ENCODE peak calls at places on chromosomes 12 and 14, in five cellular contexts. X is breast epithelium, W is HL-60, N is GM23338, O is stomach. S is an unnamed sample.

GRCh38 chr12:81888341-81888740 is 129.2 kb upstream of the PPFIA2 start:
- DNase-seq in X (no peak), W (no peak), O (no peak), N (peak; percentile 30), S (no peak)

GRCh38 chr12:110249716-110250225 is 31.3 kb upstream of the ATP2A2 start:
- DNase-seq in O (peak; percentile 45), W (no peak), X (no peak), N (no peak), S (no peak)

GRCh38 chr12:104546575-104546974 is 89.8 kb downstream of the CHST11 start:
- DNase-seq in W (peak; percentile 50), N (no peak), O (no peak), X (no peak), S (no peak)

GRCh38 chr12:132583311-132583710 is 27.1 kb downstream of the LRCOL1 start:
- DNase-seq in O (no peak), X (no peak), W (no peak), N (peak; percentile 62), S (no peak)

GRCh38 chr14:84937449-84937848 is 592.5 kb upstream of the FLRT2 start:
- DNase-seq in W (no peak), X (no peak), O (no peak), N (no peak), S (no peak)

GRCh38 chr12:92408072-92408900 is 262.6 kb upstream of the BTG1 start:
- DNase-seq in X (no peak), W (no peak), O (peak; percentile 31), N (peak; percentile 77), S (peak; percentile 55)

GRCh38 chr14:32588448-32589320 is 259.6 kb downstream of the AKAP6 start:
- DNase-seq in O (no peak), X (no peak), W (peak; percentile 8), N (peak; percentile 74), S (peak; percentile 17)

GRCh38 chr12:88237954-88238353 is 95.8 kb downstream of the TMTC3 start:
- DNase-seq in X (no peak), O (no peak), N (no peak), W (peak; percentile 58), S (no peak)

GRCh38 chr12:117121456-117121855 is 22.2 kb upstream of the TESC start:
- DNase-seq in O (no peak), N (no peak), W (no peak), X (no peak), S (no peak)

GRCh38 chr14:50035214-50035613 is 81.2 kb downstream of the VCPKMT start:
- DNase-seq in W (no peak), O (no peak), X (no peak), N (no peak), S (no peak)

GRCh38 chr12:100718212-100718611 is 76.4 kb upstream of the ANO4 start:
- DNase-seq in O (no peak), W (no peak), N (no peak), X (no peak), S (no peak)

GRCh38 chr12:48165089-48166031 is 8.0 kb upstream of the ASB8 start:
- DNase-seq in W (no peak), X (no peak), N (peak; percentile 82), O (no peak), S (peak; percentile 67)

GRCh38 chr14:100104523-100105300 is 39.5 kb downstream of the EVL start:
- DNase-seq in W (no peak), O (no peak), X (no peak), N (peak; percentile 19), S (no peak)

GRCh38 chr12:31605531-31605930 is 14.6 kb upstream of the DENND5B start:
- DNase-seq in W (no peak), N (no peak), X (no peak), O (no peak), S (no peak)

GRCh38 chr12:101209319-101210302 is at the start of gene SLC5A8:
- DNase-seq in W (no peak), O (no peak), N (peak; percentile 75), X (no peak), S (no peak)

GRCh38 chr12:80864046-80864735 is 73.5 kb downstream of the LIN7A start:
- DNase-seq in X (no peak), N (no peak), O (no peak), W (no peak), S (no peak)

GRCh38 chr12:121267822-121268221 is 28.7 kb downstream of the CAMKK2 start:
- DNase-seq in X (no peak), W (no peak), O (no peak), N (no peak), S (no peak)

GRCh38 chr14:91352101-91352500 is 65.5 kb downstream of the CCDC88C start:
- DNase-seq in W (no peak), N (peak; percentile 58), X (no peak), O (peak; percentile 60), S (no peak)

GRCh38 chr12:120599672-120600537 is 18.7 kb upstream of the POP5 start:
- DNase-seq in O (no peak), W (no peak), X (no peak), N (peak; percentile 58), S (no peak)

GRCh38 chr12:101172316-101172715 is 37.7 kb downstream of the SLC5A8 start:
- DNase-seq in W (peak; percentile 5), X (no peak), N (peak; percentile 86), O (no peak), S (peak; percentile 4)

GRCh38 chr14:87049886-87050820 is 942.8 kb downstream of the GALC start:
- DNase-seq in W (peak; percentile 6), X (no peak), N (peak; percentile 78), O (no peak), S (peak; percentile 14)

GRCh38 chr12:77325505-77325904 is 260.1 kb upstream of the E2F7 start:
- DNase-seq in N (peak; percentile 75), O (no peak), W (no peak), X (peak; percentile 54), S (peak; percentile 54)
- H3K4me3 ChIP-seq in N (peak overlapping the region; percentile 83), O (peak overlapping the region; percentile 67), W (no peak overlapping the region), X (peak overlapping the region; percentile 67), S (peak overlapping the region; percentile 96)

GRCh38 chr12:53770281-53770680 is 18.5 kb upstream of the CISTR start:
- DNase-seq in X (no peak), O (no peak), W (no peak), N (no peak), S (no peak)
- TF ChIP-seq POLR2AphosphoS5 in X (no peak), O (no peak), W (no peak), N (no peak), S (peak; percentile 32)

GRCh38 chr12:57832966-57833365 is 13.6 kb downstream of the CTDSP2 start:
- DNase-seq in O (no peak), N (peak; percentile 22), X (no peak), W (no peak), S (no peak)
- H3K4me3 ChIP-seq in O (peak overlapping the region; percentile 80), N (no peak overlapping the region), X (peak overlapping the region; percentile 6), W (no peak overlapping the region), S (no peak overlapping the region)

GRCh38 chr12:119113587-119113986 is 65.1 kb upstream of the HSPB8 start:
- DNase-seq in W (no peak), O (no peak), X (no peak), N (no peak), S (no peak)
- TF ChIP-seq POLR2AphosphoS5 in W (no peak), O (no peak), X (no peak), N (no peak), S (no peak)

GRCh38 chr12:8912910-8913309 is 1.4 kb upstream of the PHC1 start:
- DNase-seq in O (peak; percentile 32), X (peak; percentile 67), N (peak; percentile 81), W (no peak), S (peak; percentile 41)
- H3K4me3 ChIP-seq in O (no peak overlapping the region), X (peak overlapping the region; percentile 74), N (peak overlapping the region; percentile 68), W (no peak overlapping the region), S (peak overlapping the region; percentile 74)

DNA sequence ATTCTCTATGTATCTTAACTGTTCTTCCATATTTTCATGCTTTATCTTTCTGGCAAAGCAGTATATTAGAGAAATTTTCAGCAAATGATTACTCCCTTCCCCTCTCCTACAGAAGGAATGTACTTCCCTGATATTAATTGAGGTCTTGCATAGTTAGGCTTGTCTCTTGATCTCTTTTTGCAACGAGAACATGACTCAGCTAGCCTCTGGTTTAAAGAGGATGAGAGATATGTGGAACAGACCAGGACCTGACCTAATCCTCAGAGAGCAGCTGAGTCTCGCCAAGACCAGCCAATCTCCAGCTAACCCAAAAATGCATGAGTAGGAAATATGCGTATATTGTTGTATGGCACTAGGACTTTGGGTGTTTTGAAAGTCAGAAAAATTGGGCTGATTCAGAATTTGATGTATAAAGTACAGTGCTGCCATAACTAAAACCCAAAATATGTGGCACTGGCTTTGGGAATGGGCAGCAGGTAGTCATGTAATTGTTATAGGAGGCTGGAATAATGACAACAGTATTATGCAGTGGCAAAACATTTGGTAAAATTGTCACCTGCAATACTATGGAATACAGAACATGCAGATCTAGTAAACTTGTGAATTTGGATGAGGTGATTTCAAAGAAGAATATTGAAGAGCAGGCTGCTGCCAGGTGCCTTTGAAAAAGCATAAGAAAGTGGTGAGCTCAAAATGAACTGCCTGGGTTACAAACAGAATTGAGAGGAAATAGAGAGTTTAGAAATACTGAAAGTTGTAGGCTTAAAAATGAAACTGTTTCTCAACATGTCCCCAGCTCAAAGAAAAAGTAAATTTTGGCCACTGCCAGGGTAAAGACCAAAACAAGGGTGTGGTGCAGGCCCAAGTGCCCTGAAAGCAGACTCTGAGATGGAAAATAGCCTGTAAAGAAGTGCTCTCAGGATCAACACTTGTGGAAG is 9.3 kb upstream of the USP15 start:
- DNase-seq in N (no peak), O (no peak), X (no peak), W (no peak), S (no peak)
- TF ChIP-seq POLR2AphosphoS5 in N (no peak), O (no peak), X (no peak), W (no peak), S (no peak)

GRCh38 chr14:59583755-59584154 is 7.1 kb upstream of the CCDC175 start:
- DNase-seq in W (no peak), N (peak; percentile 24), X (no peak), O (no peak), S (no peak)

GRCh38 chr14:59588136-59588535 is 11.5 kb upstream of the CCDC175 start:
- DNase-seq in N (no peak), O (no peak), X (no peak), W (no peak), S (no peak)

GRCh38 chr14:59582161-59582560 is 5.5 kb upstream of the CCDC175 start:
- DNase-seq in X (no peak), W (no peak), O (no peak), N (no peak), S (no peak)

GRCh38 chr14:59582845-59583509 is 6.4 kb upstream of the CCDC175 start:
- DNase-seq in N (peak; percentile 73), O (no peak), X (no peak), W (peak; percentile 28), S (no peak)

DNA sequence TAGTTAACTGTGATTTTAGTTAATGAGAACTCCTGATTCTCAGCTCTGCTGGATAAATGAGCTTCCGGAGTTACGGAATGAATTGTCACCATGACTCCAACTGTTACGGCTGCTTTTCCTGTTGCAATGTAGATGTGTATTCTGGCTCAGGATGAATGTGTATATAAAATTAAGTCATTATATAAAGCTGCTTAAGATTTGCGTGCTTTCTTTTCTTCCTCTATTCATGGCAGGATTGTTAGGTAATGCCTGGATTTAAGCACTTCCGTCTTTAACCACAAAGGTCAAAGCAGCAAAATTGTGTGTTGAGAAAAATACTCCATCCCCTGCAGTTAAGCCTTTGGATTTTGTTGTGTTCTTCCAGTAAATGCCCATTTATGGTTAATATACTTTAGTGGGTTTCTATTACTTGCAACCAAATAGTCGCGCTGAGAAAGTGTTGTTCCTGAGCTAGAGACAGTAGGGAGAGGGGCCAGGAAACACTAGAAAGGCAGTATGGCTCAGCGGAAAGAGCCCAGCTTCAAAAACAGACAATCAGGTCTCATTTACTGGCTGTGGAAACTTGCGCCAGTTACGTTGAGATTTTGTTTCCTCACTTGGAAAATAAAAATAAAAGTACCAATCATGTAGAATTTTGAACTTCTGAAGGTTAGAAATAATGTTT is 9.4 kb upstream of the CCDC175 start:
- DNase-seq in X (no peak), O (no peak), N (no peak), W (peak; percentile 34), S (no peak)
- H3K4me3 ChIP-seq in X (no peak overlapping the region), O (no peak overlapping the region), N (no peak overlapping the region), W (no peak overlapping the region), S (no peak overlapping the region)

S was measured in SK-N-SH.